ENCODE peak calls at places on chromosome 12, in seven cellular contexts. T is suprapubic skin, P is transverse colon, G is ovary, E is lower leg skin, H is GM12878, S is H1. Z is an unnamed sample.

GRCh38 chr12:69904761-69905160 is 79.7 kb downstream of the MYRFL start:
- DNase-seq in S (no peak), T (no peak), H (no peak), G (no peak), E (no peak), P (no peak), Z (no peak)

GRCh38 chr12:104342635-104343249 is 39.2 kb downstream of the EID3 start:
- DNase-seq in G (no peak), P (no peak), S (no peak), E (no peak), H (no peak), T (no peak), Z (no peak)

GRCh38 chr12:51036165-51036765 is 10.1 kb upstream of the SLC11A2 start:
- DNase-seq in P (no peak), T (no peak), G (no peak), S (no peak), H (no peak), E (no peak), Z (no peak)

GRCh38 chr12:32178341-32179010 is 71.8 kb downstream of the BICD1 start:
- DNase-seq in H (no peak), P (no peak), E (no peak), S (no peak), T (no peak), G (no peak), Z (no peak)

GRCh38 chr12:118332511-118332910 is 40.2 kb downstream of the TAOK3 start:
- DNase-seq in P (no peak), G (no peak), E (no peak), S (no peak), H (no peak), T (no peak), Z (peak; percentile 59)

GRCh38 chr12:110330124-110330523 is 49.1 kb downstream of the ATP2A2 start:
- DNase-seq in T (no peak), P (no peak), S (no peak), H (no peak), G (no peak), E (no peak), Z (no peak)

GRCh38 chr12:86950043-86950838 is 694.0 kb upstream of the MGAT4C start:
- DNase-seq in S (no peak), E (no peak), T (no peak), P (no peak), G (no peak), H (no peak), Z (no peak)

GRCh38 chr12:3550839-3551238 is 59.8 kb downstream of the PRMT8 start:
- DNase-seq in S (peak; percentile 27), G (no peak), T (peak; percentile 62), E (peak; percentile 59), P (no peak), H (no peak), Z (no peak)

GRCh38 chr12:112908548-112908947 is 1.8 kb downstream of the OAS1 start:
- DNase-seq in S (no peak), H (no peak), T (no peak), P (no peak), G (no peak), E (no peak), Z (no peak)

GRCh38 chr12:109232731-109233130 is 76.4 kb downstream of the FOXN4 start:
- DNase-seq in T (no peak), S (no peak), P (no peak), G (no peak), H (no peak), E (no peak), Z (no peak)

GRCh38 chr12:114414866-114415524 is 9.1 kb upstream of the TBX5 start:
- DNase-seq in H (no peak), E (no peak), P (no peak), T (no peak), S (no peak), G (no peak), Z (no peak)

GRCh38 chr12:71503579-71504470 is 64.2 kb downstream of the LGR5 start:
- DNase-seq in S (no peak), T (no peak), G (no peak), P (no peak), E (no peak), H (no peak), Z (no peak)

GRCh38 chr12:46617167-46617566 is 208.6 kb downstream of the SLC38A4 start:
- DNase-seq in G (no peak), S (no peak), E (no peak), T (no peak), H (no peak), P (peak; percentile 14), Z (no peak)

GRCh38 chr12:104682790-104683279 is 226.1 kb downstream of the CHST11 start:
- DNase-seq in E (no peak), P (no peak), G (no peak), H (peak; percentile 51), T (no peak), S (no peak), Z (no peak)

GRCh38 chr12:115011703-115012102 is 327.7 kb upstream of the TBX3 start:
- DNase-seq in G (no peak), S (no peak), P (no peak), E (no peak), T (no peak), H (no peak), Z (no peak)

GRCh38 chr12:65126482-65126881 is 5.4 kb upstream of the WIF1 start:
- DNase-seq in E (no peak), P (no peak), H (no peak), G (no peak), T (no peak), S (no peak), Z (no peak)

GRCh38 chr12:8156845-8157244 is at the start of gene ZNF705A:
- DNase-seq in P (no peak), T (no peak), H (no peak), S (no peak), E (no peak), G (no peak), Z (no peak)

GRCh38 chr12:85278598-85279448 is 1.2 kb upstream of the ALX1 start:
- DNase-seq in S (peak; percentile 60), T (no peak), H (no peak), E (peak; percentile 75), P (no peak), G (no peak), Z (no peak)

GRCh38 chr12:85279449-85280137 is 427 bp upstream of the ALX1 start:
- DNase-seq in E (no peak), T (peak; percentile 79), G (no peak), H (no peak), S (peak; percentile 61), P (no peak), Z (no peak)

GRCh38 chr12:85281947-85282312 is 1.9 kb downstream of the ALX1 start:
- DNase-seq in S (no peak), H (no peak), G (no peak), P (no peak), T (no peak), E (no peak), Z (no peak)

GRCh38 chr12:85280984-85281946 is 1.2 kb downstream of the ALX1 start:
- DNase-seq in P (no peak), G (no peak), S (no peak), E (no peak), H (no peak), T (no peak), Z (no peak)

GRCh38 chr12:85280138-85280983 is at the start of gene ALX1:
- DNase-seq in S (peak; percentile 87), P (peak; percentile 9), G (peak; percentile 18), E (peak; percentile 87), H (no peak), T (peak; percentile 77), Z (peak; percentile 20)
- TF ChIP-seq POLR2A in S (peak; percentile 44), P (no peak), G (no peak), E (no peak), H (no peak), T (no peak), Z (no peak)

GRCh38 chr12:120437735-120438494 is at the start of gene COX6A1:
- DNase-seq in H (peak; percentile 99), P (peak; percentile 98), S (peak; percentile 94), T (peak; percentile 98), G (peak; percentile 91), E (peak; percentile 99), Z (peak; percentile 98)
- TF ChIP-seq POLR2A in H (peak; percentile 87), P (peak; percentile 89), S (peak; percentile 82), T (peak; percentile 69), G (peak; percentile 25), E (no peak), Z (peak; percentile 86)

GRCh38 chr12:57485695-57486094 is 2.2 kb upstream of the MARS1 start:
- DNase-seq in T (no peak), P (no peak), H (no peak), S (no peak), E (no peak), G (no peak), Z (no peak)

GRCh38 chr12:57489157-57489641 is 1.3 kb downstream of the MARS1 start:
- DNase-seq in S (no peak), G (no peak), H (no peak), P (no peak), T (no peak), E (no peak), Z (no peak)

GRCh38 chr12:57488397-57489156 is 709 bp downstream of the MARS1 start:
- DNase-seq in G (no peak), T (no peak), S (no peak), E (no peak), P (no peak), H (no peak), Z (peak; percentile 72)

GRCh38 chr12:57487055-57487596 is 742 bp upstream of the MARS1 start:
- DNase-seq in S (no peak), G (peak; percentile 44), P (no peak), H (no peak), E (no peak), T (no peak), Z (no peak)

DNA sequence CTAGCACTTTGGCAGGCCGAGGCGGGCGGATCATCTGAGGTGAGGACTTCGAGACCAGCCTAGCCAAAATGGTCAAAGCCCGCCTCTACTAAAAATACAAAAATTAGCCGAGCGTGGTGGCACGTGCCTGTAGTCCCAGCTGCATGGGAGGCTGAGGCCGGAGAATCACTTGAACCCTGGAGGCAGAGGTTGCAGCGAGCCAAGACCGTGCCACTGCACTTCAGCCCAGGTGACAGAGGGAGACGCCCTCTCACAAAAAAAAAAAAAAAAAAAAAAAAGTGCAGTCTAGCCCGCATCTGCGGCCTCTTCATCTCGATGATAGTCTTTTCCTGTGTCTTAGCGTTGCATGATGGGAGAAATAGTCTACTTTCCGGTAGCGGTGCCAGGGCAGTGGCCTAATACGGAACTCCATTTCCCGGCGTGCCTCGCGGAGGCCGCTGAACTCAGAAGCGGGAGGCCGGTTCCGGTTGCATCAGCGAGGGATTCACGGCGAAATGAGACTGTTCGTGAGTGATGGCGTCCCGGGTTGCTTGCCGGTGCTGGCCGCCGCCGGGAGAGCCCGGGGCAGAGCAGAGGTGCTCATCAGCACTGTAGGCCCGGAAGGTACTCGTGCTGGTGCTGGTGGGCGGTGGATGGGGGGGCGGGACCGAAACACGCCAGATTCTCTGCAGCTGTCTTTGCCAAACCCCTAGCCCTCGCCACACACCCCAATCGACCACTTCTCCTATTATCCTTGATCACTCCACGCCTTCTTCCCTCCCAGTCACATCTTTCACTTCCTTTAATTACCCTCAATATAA is at the start of gene MARS1:
- DNase-seq in E (peak; percentile 99), G (peak; percentile 91), S (peak; percentile 88), P (peak; percentile 96), T (peak; percentile 95), H (peak; percentile 95), Z (peak; percentile 96)
- TF ChIP-seq POLR2A in E (no peak), G (peak; percentile 64), S (peak; percentile 97), P (peak; percentile 66), T (peak; percentile 59), H (peak; percentile 95), Z (peak; percentile 93)

DNA sequence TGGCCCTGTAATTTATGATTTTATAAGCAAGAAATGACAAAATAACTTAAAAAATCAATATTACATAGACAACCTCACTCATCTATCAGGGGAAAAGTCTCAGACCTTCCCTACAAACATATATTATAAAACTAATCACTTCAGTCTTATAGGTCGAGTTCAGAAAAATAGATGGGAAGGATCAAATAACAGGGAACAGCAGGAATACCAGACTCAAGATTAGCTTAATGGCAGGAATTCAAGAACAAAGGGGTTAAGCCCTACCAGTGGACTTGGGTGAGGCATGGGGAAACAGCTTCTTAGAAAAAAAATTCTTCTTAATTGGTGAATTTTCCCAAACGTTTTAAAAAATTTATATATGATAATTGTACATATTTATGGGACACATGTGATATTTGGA is 51.6 kb upstream of the CRY1 start:
- DNase-seq in T (no peak), G (no peak), S (no peak), H (no peak), P (no peak), E (no peak), Z (no peak)
- TF ChIP-seq POLR2A in T (no peak), G (no peak), S (no peak), H (no peak), P (no peak), E (no peak), Z (no peak)

Z was measured in erythroblast.